ENCODE peak calls at places on chromosomes 11 and 22, in four cellular contexts. A is fibroblast of lung, P is psoas muscle, D is upper lobe of right lung. R is an unnamed sample. For H3K9me3, the result is how much of the 10 kb centered on the place peaks cover.

GRCh38 chr11:66981976-66982578 is 7.0 kb downstream of the C11orf86 start:
- DNase-seq in D (peak), P (peak), A (peak), R (peak)

GRCh38 chr11:124329787-124330478 is 9.9 kb upstream of the OR8D2 start:
- DNase-seq in A (peak), D (no peak), P (no peak), R (no peak)

GRCh38 chr11:75867778-75868374 is 52.9 kb downstream of the UVRAG start:
- DNase-seq in D (no peak), A (peak), P (no peak), R (peak)

GRCh38 chr11:134030853-134031252 is 38.0 kb upstream of the JAM3 start:
- DNase-seq in P (no peak), A (no peak), D (no peak), R (no peak)

GRCh38 chr11:89249196-89249595 is 71.5 kb downstream of the TYR start:
- DNase-seq in A (no peak), P (no peak), D (no peak), R (no peak)

GRCh38 chr11:3129591-3130268 is 35.4 kb downstream of the OSBPL5 start:
- DNase-seq in P (peak), D (peak), A (no peak), R (peak)

GRCh38 chr22:27895600-27895999 is 23.5 kb downstream of the PITPNB start:
- DNase-seq in P (no peak), D (no peak), A (no peak), R (no peak)

GRCh38 chr11:121652982-121653381 is 200.2 kb upstream of the SORL1-AS1 start:
- DNase-seq in P (no peak), D (no peak), A (no peak), R (no peak)

GRCh38 chr11:13637125-13638119 is 31.0 kb upstream of the FAR1 start:
- DNase-seq in D (no peak), A (no peak), P (no peak), R (no peak)

GRCh38 chr22:20205964-20206708 is 55.3 kb upstream of the CCDC188 start:
- DNase-seq in D (peak), P (peak), A (peak), R (peak)

GRCh38 chr11:117083011-117083940 is 15.0 kb downstream of the SIK3 start:
- DNase-seq in A (no peak), P (no peak), D (no peak), R (no peak)
- H3K4me3 ChIP-seq in A (no peak), P (no peak), D (no peak), R (no peak)

GRCh38 chr11:125390949-125391348 is 105.1 kb downstream of the FEZ1 start:
- DNase-seq in A (peak), P (no peak), D (no peak), R (no peak)

GRCh38 chr11:125397421-125397820 is 98.6 kb downstream of the FEZ1 start:
- DNase-seq in P (no peak), A (no peak), D (no peak), R (no peak)

GRCh38 chr11:125394306-125394705 is 101.8 kb downstream of the FEZ1 start:
- DNase-seq in P (no peak), D (no peak), A (no peak), R (no peak)

GRCh38 chr11:125389339-125390166 is 106.5 kb downstream of the FEZ1 start:
- DNase-seq in P (no peak), D (no peak), A (no peak), R (no peak)

DNA sequence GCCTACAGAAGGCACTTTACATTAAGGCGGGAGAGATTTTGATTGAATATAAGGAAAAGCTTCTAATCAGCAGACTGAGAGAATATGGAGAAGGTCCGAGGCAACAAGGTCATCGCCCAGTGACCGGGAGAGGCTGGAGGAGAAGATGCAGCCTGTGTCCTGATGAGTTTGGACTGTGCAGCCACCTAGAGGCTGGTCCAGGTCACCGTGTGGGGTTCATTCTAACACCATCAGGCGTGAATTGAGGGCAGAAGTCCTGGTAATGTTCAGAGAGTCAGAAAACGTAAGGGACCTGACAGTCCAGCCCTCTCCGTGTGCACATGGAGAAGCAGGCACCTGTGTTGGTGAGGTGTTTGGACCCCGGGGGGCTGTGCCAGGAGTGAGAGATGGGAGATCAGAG is 102.7 kb downstream of the FEZ1 start:
- DNase-seq in P (no peak), D (no peak), A (no peak), R (no peak)
- TF ChIP-seq CTCF in P (no peak), D (no peak), A (no peak), R (no peak)

GRCh38 chr11:58734681-58735490 is 3.1 kb upstream of the GLYAT start:
- DNase-seq in D (no peak), P (no peak), A (no peak), R (no peak)
- H3K9me3 ChIP-seq in D (under half), P (under half), A (under half), R (under half)

GRCh38 chr22:45162531-45162930 is 1.2 kb upstream of the NUP50 start:
- DNase-seq in A (peak), P (no peak), D (no peak), R (peak)
- H3K4me3 ChIP-seq in A (peak), P (peak), D (peak), R (no peak)

GRCh38 chr22:35352214-35353111 is 28.4 kb upstream of the HMOX1 start:
- DNase-seq in P (peak), D (peak), A (no peak), R (peak)
- TF ChIP-seq CTCF in P (peak), D (peak), A (no peak), R (no peak)

GRCh38 chr11:128338806-128339205 is 248.6 kb downstream of the ETS1 start:
- DNase-seq in P (no peak), A (no peak), D (no peak), R (no peak)
- H3K9me3 ChIP-seq in P (under half), A (under half), D (under half), R (under half)

GRCh38 chr11:113385749-113386148 is 1.8 kb upstream of the ANKK1 start:
- DNase-seq in D (no peak), A (no peak), P (no peak), R (no peak)

GRCh38 chr11:113389288-113389687 is 1.7 kb downstream of the ANKK1 start:
- DNase-seq in D (no peak), A (no peak), P (no peak), R (no peak)

GRCh38 chr11:113386866-113387265 is 713 bp upstream of the ANKK1 start:
- DNase-seq in P (no peak), D (no peak), A (no peak), R (no peak)

GRCh38 chr11:113384551-113384950 is 3.0 kb upstream of the ANKK1 start:
- DNase-seq in D (no peak), P (no peak), A (peak), R (no peak)

GRCh38 chr11:113387605-113388211 is at the start of gene ANKK1:
- DNase-seq in D (no peak), A (no peak), P (no peak), R (no peak)
- H3K4me3 ChIP-seq in D (no peak), A (no peak), P (no peak), R (no peak)

GRCh38 chr11:128484172-128484571 is 103.2 kb downstream of the ETS1 start:
- DNase-seq in A (no peak), P (no peak), D (no peak), R (no peak)
- TF ChIP-seq CTCF in A (no peak), P (no peak), D (no peak), R (no peak)

R was measured in mucosa of descending colon.